ENCODE peak calls at places on chromosomes 16 and 17, in four cellular contexts. U is colonic mucosa, C is A172, N is T-helper 1 cell. A is an unnamed sample.
A peak's percentile ranks its signal among the peaks of the same experiment; 100 is the strongest.

GRCh38 chr17:44197980-44198720 is 1.5 kb downstream of the ATXN7L3 start:
- DNase-seq in N (no peak), C (peak; percentile 74), U (peak; percentile 60), A (peak; percentile 60)

GRCh38 chr17:49496183-49496865 is 1.2 kb downstream of the NGFR start:
- DNase-seq in C (no peak), U (peak; percentile 76), N (peak; percentile 71), A (peak; percentile 26)

GRCh38 chr17:5817475-5818395 is 233.4 kb upstream of the NLRP1 start:
- DNase-seq in N (no peak), U (no peak), C (no peak), A (no peak)

GRCh38 chr17:2043785-2044184 is 2.0 kb downstream of the OVCA2 start:
- DNase-seq in C (peak; percentile 76), N (no peak), U (no peak), A (peak; percentile 75)

GRCh38 chr16:86517652-86518258 is 7.4 kb downstream of the FOXF1 start:
- DNase-seq in C (peak; percentile 57), N (no peak), U (peak; percentile 64), A (peak; percentile 68)

GRCh38 chr17:49514374-49514738 is 19.3 kb downstream of the NGFR start:
- DNase-seq in C (no peak), N (no peak), U (no peak), A (no peak)

GRCh38 chr16:1989826-1990335 is at the start of gene SYNGR3:
- DNase-seq in U (no peak), N (no peak), C (no peak), A (peak; percentile 36)

GRCh38 chr17:4559139-4559791 is 1.1 kb downstream of the GGT6 start:
- DNase-seq in U (peak; percentile 58), C (no peak), N (no peak), A (no peak)

GRCh38 chr16:56450275-56450889 is 750 bp downstream of the NUDT21 start:
- DNase-seq in U (no peak), N (no peak), C (peak; percentile 11), A (peak; percentile 3)

GRCh38 chr17:38578641-38579480 is 26.9 kb downstream of the SRCIN1 start:
- DNase-seq in N (no peak), C (no peak), U (no peak), A (no peak)

GRCh38 chr17:45334231-45334630 is 17.4 kb upstream of the MAP3K14 start:
- DNase-seq in N (no peak), U (no peak), C (no peak), A (no peak)

GRCh38 chr16:70158261-70158939 is 15.2 kb upstream of the CLEC18C start:
- DNase-seq in N (no peak), U (no peak), C (no peak), A (no peak)

GRCh38 chr17:27526603-27527002 is 70.4 kb downstream of the KSR1 start:
- DNase-seq in U (peak; percentile 44), N (no peak), C (no peak), A (no peak)

GRCh38 chr17:73343168-73343634 is 31.4 kb upstream of the CDC42EP4 start:
- DNase-seq in C (peak; percentile 87), N (no peak), U (no peak), A (peak; percentile 79)

GRCh38 chr17:35460354-35460851 is 11.8 kb upstream of the SLFN13 start:
- DNase-seq in N (peak; percentile 43), U (peak; percentile 82), C (peak; percentile 43), A (no peak)

GRCh38 chr16:86665319-86665675 is 86.9 kb downstream of the FOXL1 start:
- DNase-seq in N (no peak), C (peak; percentile 63), U (no peak), A (peak; percentile 90)

GRCh38 chr17:42679492-42680330 is 1.9 kb downstream of the CCR10 start:
- DNase-seq in N (peak; percentile 43), U (peak; percentile 79), C (peak; percentile 47), A (peak; percentile 79)

GRCh38 chr17:62660629-62661118 is 33.2 kb downstream of the MRC2 start:
- DNase-seq in C (no peak), U (no peak), N (no peak), A (no peak)

GRCh38 chr16:19400709-19401108 is 17.0 kb upstream of the TMC5 start:
- DNase-seq in C (no peak), U (no peak), N (no peak), A (no peak)

GRCh38 chr17:46977348-46977747 is 1.7 kb downstream of the RPRML start:
- DNase-seq in N (no peak), U (peak; percentile 31), C (no peak), A (peak; percentile 43)

GRCh38 chr16:85137323-85138072 is 25.2 kb upstream of the CIBAR2 start:
- DNase-seq in C (peak; percentile 77), U (peak; percentile 82), N (no peak), A (peak; percentile 89)

GRCh38 chr16:59632266-59632855 is 898.2 kb upstream of the GOT2 start:
- DNase-seq in U (no peak), N (no peak), C (peak; percentile 18), A (peak; percentile 76)

GRCh38 chr17:43543771-43544575 is 2.2 kb downstream of the ETV4 start:
- DNase-seq in U (no peak), N (no peak), C (no peak), A (no peak)

GRCh38 chr17:28745052-28745776 is 1.4 kb downstream of the TRAF4 start:
- DNase-seq in C (peak; percentile 49), U (peak; percentile 67), N (no peak), A (peak; percentile 58)

A was measured in RPMI7951.